ENCODE peak calls at places on chromosomes 3 and 15, in nine cellular contexts. One of them, this sample, is unnamed.

GRCh38 chr3:44424758-44425157 is 52.7 kb downstream of the ZNF445 start:
- DNase-seq in fibroblast of the conjunctiva: no peak
- DNase-seq in EH: no peak
- DNase-seq in activated effector memory CD4-positive, alpha-beta T cell treated with Interleukin-2 at 50 U/mL for 16 hours: no peak
- DNase-seq in HTR-8/SVneo: no peak
- DNase-seq in left ventricle myocardium inferior: no peak
- DNase-seq in activated CD4-positive, alpha-beta T cell treated with anti-CD3 and anti-CD28 coated beads, Interleukin-2, amount 50 U/mL, for 4 hours: no peak
- DNase-seq in NB4: no peak
- DNase-seq in EL: no peak
- DNase-seq in this sample: no peak

GRCh38 chr3:10551821-10552630 is 46.6 kb upstream of the ATP2B2 start:
- DNase-seq in EH: peak
- DNase-seq in left ventricle myocardium inferior: no peak
- DNase-seq in HTR-8/SVneo: peak
- DNase-seq in NB4: peak
- DNase-seq in activated effector memory CD4-positive, alpha-beta T cell treated with Interleukin-2 at 50 U/mL for 16 hours: peak
- DNase-seq in activated CD4-positive, alpha-beta T cell treated with anti-CD3 and anti-CD28 coated beads, Interleukin-2, amount 50 U/mL, for 4 hours: peak
- DNase-seq in fibroblast of the conjunctiva: no peak
- DNase-seq in EL: peak
- DNase-seq in this sample: peak

GRCh38 chr3:32758375-32758753 is 59.4 kb upstream of the TRIM71 start:
- DNase-seq in EL: no peak
- DNase-seq in activated CD4-positive, alpha-beta T cell treated with anti-CD3 and anti-CD28 coated beads, Interleukin-2, amount 50 U/mL, for 4 hours: no peak
- DNase-seq in EH: peak
- DNase-seq in activated effector memory CD4-positive, alpha-beta T cell treated with Interleukin-2 at 50 U/mL for 16 hours: no peak
- DNase-seq in NB4: peak
- DNase-seq in HTR-8/SVneo: no peak
- DNase-seq in fibroblast of the conjunctiva: no peak
- DNase-seq in left ventricle myocardium inferior: no peak
- DNase-seq in this sample: no peak

GRCh38 chr15:60720084-60720483 is 241.1 kb upstream of the ICE2 start:
- DNase-seq in EH: no peak
- DNase-seq in activated CD4-positive, alpha-beta T cell treated with anti-CD3 and anti-CD28 coated beads, Interleukin-2, amount 50 U/mL, for 4 hours: no peak
- DNase-seq in left ventricle myocardium inferior: no peak
- DNase-seq in activated effector memory CD4-positive, alpha-beta T cell treated with Interleukin-2 at 50 U/mL for 16 hours: peak
- DNase-seq in NB4: no peak
- DNase-seq in EL: no peak
- DNase-seq in fibroblast of the conjunctiva: no peak
- DNase-seq in HTR-8/SVneo: no peak
- DNase-seq in this sample: no peak

GRCh38 chr3:188358787-188359493 is 205.0 kb downstream of the LPP start:
- DNase-seq in left ventricle myocardium inferior: no peak
- DNase-seq in HTR-8/SVneo: no peak
- DNase-seq in EL: no peak
- DNase-seq in activated CD4-positive, alpha-beta T cell treated with anti-CD3 and anti-CD28 coated beads, Interleukin-2, amount 50 U/mL, for 4 hours: no peak
- DNase-seq in EH: no peak
- DNase-seq in activated effector memory CD4-positive, alpha-beta T cell treated with Interleukin-2 at 50 U/mL for 16 hours: no peak
- DNase-seq in fibroblast of the conjunctiva: no peak
- DNase-seq in NB4: peak
- DNase-seq in this sample: no peak

GRCh38 chr3:102083469-102083868 is 234.2 kb downstream of the NFKBIZ start:
- DNase-seq in HTR-8/SVneo: no peak
- DNase-seq in activated effector memory CD4-positive, alpha-beta T cell treated with Interleukin-2 at 50 U/mL for 16 hours: no peak
- DNase-seq in fibroblast of the conjunctiva: no peak
- DNase-seq in EL: no peak
- DNase-seq in EH: no peak
- DNase-seq in activated CD4-positive, alpha-beta T cell treated with anti-CD3 and anti-CD28 coated beads, Interleukin-2, amount 50 U/mL, for 4 hours: no peak
- DNase-seq in left ventricle myocardium inferior: no peak
- DNase-seq in NB4: no peak
- DNase-seq in this sample: no peak

GRCh38 chr3:72255191-72255590 is 470.2 kb upstream of the PROK2 start:
- DNase-seq in left ventricle myocardium inferior: no peak
- DNase-seq in activated effector memory CD4-positive, alpha-beta T cell treated with Interleukin-2 at 50 U/mL for 16 hours: no peak
- DNase-seq in fibroblast of the conjunctiva: peak
- DNase-seq in EH: peak
- DNase-seq in NB4: no peak
- DNase-seq in HTR-8/SVneo: no peak
- DNase-seq in EL: no peak
- DNase-seq in activated CD4-positive, alpha-beta T cell treated with anti-CD3 and anti-CD28 coated beads, Interleukin-2, amount 50 U/mL, for 4 hours: no peak
- DNase-seq in this sample: no peak

GRCh38 chr3:126179825-126180476 is 435 bp downstream of the ALDH1L1 start:
- DNase-seq in activated CD4-positive, alpha-beta T cell treated with anti-CD3 and anti-CD28 coated beads, Interleukin-2, amount 50 U/mL, for 4 hours: no peak
- DNase-seq in EL: peak
- DNase-seq in fibroblast of the conjunctiva: no peak
- DNase-seq in NB4: no peak
- DNase-seq in left ventricle myocardium inferior: peak
- DNase-seq in HTR-8/SVneo: peak
- DNase-seq in EH: peak
- DNase-seq in activated effector memory CD4-positive, alpha-beta T cell treated with Interleukin-2 at 50 U/mL for 16 hours: no peak
- DNase-seq in this sample: no peak

GRCh38 chr15:23687143-23687470 is at the start of gene NDN:
- DNase-seq in EH: peak
- DNase-seq in activated CD4-positive, alpha-beta T cell treated with anti-CD3 and anti-CD28 coated beads, Interleukin-2, amount 50 U/mL, for 4 hours: no peak
- DNase-seq in EL: peak
- DNase-seq in NB4: no peak
- DNase-seq in HTR-8/SVneo: no peak
- DNase-seq in left ventricle myocardium inferior: peak
- DNase-seq in fibroblast of the conjunctiva: peak
- DNase-seq in activated effector memory CD4-positive, alpha-beta T cell treated with Interleukin-2 at 50 U/mL for 16 hours: no peak
- DNase-seq in this sample: no peak

GRCh38 chr3:123568034-123568433 is 16.8 kb downstream of the HACD2 start:
- DNase-seq in HTR-8/SVneo: no peak
- DNase-seq in EL: no peak
- DNase-seq in fibroblast of the conjunctiva: no peak
- DNase-seq in left ventricle myocardium inferior: no peak
- DNase-seq in activated effector memory CD4-positive, alpha-beta T cell treated with Interleukin-2 at 50 U/mL for 16 hours: no peak
- DNase-seq in EH: no peak
- DNase-seq in activated CD4-positive, alpha-beta T cell treated with anti-CD3 and anti-CD28 coated beads, Interleukin-2, amount 50 U/mL, for 4 hours: no peak
- DNase-seq in NB4: no peak
- DNase-seq in this sample: no peak

GRCh38 chr15:70095387-70096214 is 2.1 kb downstream of the TLE3 start:
- DNase-seq in EL: peak
- DNase-seq in HTR-8/SVneo: no peak
- DNase-seq in NB4: peak
- DNase-seq in EH: peak
- DNase-seq in activated effector memory CD4-positive, alpha-beta T cell treated with Interleukin-2 at 50 U/mL for 16 hours: no peak
- DNase-seq in left ventricle myocardium inferior: no peak
- DNase-seq in activated CD4-positive, alpha-beta T cell treated with anti-CD3 and anti-CD28 coated beads, Interleukin-2, amount 50 U/mL, for 4 hours: peak
- DNase-seq in fibroblast of the conjunctiva: no peak
- DNase-seq in this sample: peak

GRCh38 chr3:29373016-29373690 is 92.3 kb downstream of the RBMS3 start:
- DNase-seq in EH: peak
- DNase-seq in NB4: no peak
- DNase-seq in left ventricle myocardium inferior: no peak
- DNase-seq in activated effector memory CD4-positive, alpha-beta T cell treated with Interleukin-2 at 50 U/mL for 16 hours: no peak
- DNase-seq in fibroblast of the conjunctiva: no peak
- DNase-seq in activated CD4-positive, alpha-beta T cell treated with anti-CD3 and anti-CD28 coated beads, Interleukin-2, amount 50 U/mL, for 4 hours: no peak
- DNase-seq in HTR-8/SVneo: no peak
- DNase-seq in EL: peak
- DNase-seq in this sample: no peak

GRCh38 chr3:117661636-117662095 is 952.1 kb downstream of the TUSC7 start:
- DNase-seq in fibroblast of the conjunctiva: peak
- DNase-seq in EL: peak
- DNase-seq in activated effector memory CD4-positive, alpha-beta T cell treated with Interleukin-2 at 50 U/mL for 16 hours: no peak
- DNase-seq in EH: peak
- DNase-seq in left ventricle myocardium inferior: no peak
- DNase-seq in NB4: no peak
- DNase-seq in HTR-8/SVneo: no peak
- DNase-seq in activated CD4-positive, alpha-beta T cell treated with anti-CD3 and anti-CD28 coated beads, Interleukin-2, amount 50 U/mL, for 4 hours: no peak
- DNase-seq in this sample: no peak

GRCh38 chr15:55980511-55980910 is 12.9 kb downstream of the NEDD4 start:
- DNase-seq in activated CD4-positive, alpha-beta T cell treated with anti-CD3 and anti-CD28 coated beads, Interleukin-2, amount 50 U/mL, for 4 hours: no peak
- DNase-seq in NB4: no peak
- DNase-seq in EL: no peak
- DNase-seq in HTR-8/SVneo: no peak
- DNase-seq in EH: no peak
- DNase-seq in left ventricle myocardium inferior: no peak
- DNase-seq in fibroblast of the conjunctiva: no peak
- DNase-seq in activated effector memory CD4-positive, alpha-beta T cell treated with Interleukin-2 at 50 U/mL for 16 hours: no peak
- DNase-seq in this sample: no peak

GRCh38 chr3:153906366-153906765 is 214.8 kb upstream of the ARHGEF26 start:
- DNase-seq in HTR-8/SVneo: no peak
- DNase-seq in fibroblast of the conjunctiva: no peak
- DNase-seq in EL: no peak
- DNase-seq in activated CD4-positive, alpha-beta T cell treated with anti-CD3 and anti-CD28 coated beads, Interleukin-2, amount 50 U/mL, for 4 hours: no peak
- DNase-seq in left ventricle myocardium inferior: no peak
- DNase-seq in NB4: no peak
- DNase-seq in activated effector memory CD4-positive, alpha-beta T cell treated with Interleukin-2 at 50 U/mL for 16 hours: no peak
- DNase-seq in EH: no peak
- DNase-seq in this sample: no peak

GRCh38 chr15:78841307-78841706 is 30.0 kb upstream of the ADAMTS7 start:
- DNase-seq in EH: peak
- DNase-seq in activated effector memory CD4-positive, alpha-beta T cell treated with Interleukin-2 at 50 U/mL for 16 hours: no peak
- DNase-seq in left ventricle myocardium inferior: no peak
- DNase-seq in EL: peak
- DNase-seq in HTR-8/SVneo: no peak
- DNase-seq in NB4: no peak
- DNase-seq in fibroblast of the conjunctiva: no peak
- DNase-seq in activated CD4-positive, alpha-beta T cell treated with anti-CD3 and anti-CD28 coated beads, Interleukin-2, amount 50 U/mL, for 4 hours: no peak
- DNase-seq in this sample: no peak

GRCh38 chr3:115227046-115227445 is 80.0 kb upstream of the ZBTB20 start:
- DNase-seq in activated CD4-positive, alpha-beta T cell treated with anti-CD3 and anti-CD28 coated beads, Interleukin-2, amount 50 U/mL, for 4 hours: no peak
- DNase-seq in EH: no peak
- DNase-seq in EL: peak
- DNase-seq in fibroblast of the conjunctiva: no peak
- DNase-seq in activated effector memory CD4-positive, alpha-beta T cell treated with Interleukin-2 at 50 U/mL for 16 hours: no peak
- DNase-seq in NB4: no peak
- DNase-seq in left ventricle myocardium inferior: no peak
- DNase-seq in HTR-8/SVneo: no peak
- DNase-seq in this sample: no peak

GRCh38 chr15:40368701-40369473 is 10.9 kb downstream of the DISP2 start:
- DNase-seq in left ventricle myocardium inferior: no peak
- DNase-seq in activated effector memory CD4-positive, alpha-beta T cell treated with Interleukin-2 at 50 U/mL for 16 hours: no peak
- DNase-seq in HTR-8/SVneo: no peak
- DNase-seq in activated CD4-positive, alpha-beta T cell treated with anti-CD3 and anti-CD28 coated beads, Interleukin-2, amount 50 U/mL, for 4 hours: no peak
- DNase-seq in EL: no peak
- DNase-seq in NB4: no peak
- DNase-seq in fibroblast of the conjunctiva: no peak
- DNase-seq in EH: no peak
- DNase-seq in this sample: no peak

GRCh38 chr3:194158942-194159439 is 23.0 kb downstream of the HES1 start:
- DNase-seq in activated CD4-positive, alpha-beta T cell treated with anti-CD3 and anti-CD28 coated beads, Interleukin-2, amount 50 U/mL, for 4 hours: no peak
- DNase-seq in left ventricle myocardium inferior: no peak
- DNase-seq in EH: no peak
- DNase-seq in fibroblast of the conjunctiva: no peak
- DNase-seq in EL: no peak
- DNase-seq in HTR-8/SVneo: no peak
- DNase-seq in NB4: no peak
- DNase-seq in activated effector memory CD4-positive, alpha-beta T cell treated with Interleukin-2 at 50 U/mL for 16 hours: no peak
- DNase-seq in this sample: no peak

GRCh38 chr3:153574445-153574844 is 412.4 kb downstream of the RAP2B start:
- DNase-seq in left ventricle myocardium inferior: no peak
- DNase-seq in activated effector memory CD4-positive, alpha-beta T cell treated with Interleukin-2 at 50 U/mL for 16 hours: no peak
- DNase-seq in activated CD4-positive, alpha-beta T cell treated with anti-CD3 and anti-CD28 coated beads, Interleukin-2, amount 50 U/mL, for 4 hours: no peak
- DNase-seq in fibroblast of the conjunctiva: peak
- DNase-seq in EL: no peak
- DNase-seq in EH: no peak
- DNase-seq in HTR-8/SVneo: no peak
- DNase-seq in NB4: no peak
- DNase-seq in this sample: no peak

GRCh38 chr3:126961191-126961790 is 21.6 kb upstream of the PLXNA1 start:
- DNase-seq in activated CD4-positive, alpha-beta T cell treated with anti-CD3 and anti-CD28 coated beads, Interleukin-2, amount 50 U/mL, for 4 hours: no peak
- DNase-seq in NB4: no peak
- DNase-seq in EH: peak
- DNase-seq in HTR-8/SVneo: no peak
- DNase-seq in EL: peak
- DNase-seq in activated effector memory CD4-positive, alpha-beta T cell treated with Interleukin-2 at 50 U/mL for 16 hours: no peak
- DNase-seq in fibroblast of the conjunctiva: peak
- DNase-seq in left ventricle myocardium inferior: peak
- DNase-seq in this sample: no peak

GRCh38 chr15:43776718-43777292 is at the start of gene ELL3:
- DNase-seq in EL: peak
- DNase-seq in fibroblast of the conjunctiva: no peak
- DNase-seq in EH: peak
- DNase-seq in activated CD4-positive, alpha-beta T cell treated with anti-CD3 and anti-CD28 coated beads, Interleukin-2, amount 50 U/mL, for 4 hours: peak
- DNase-seq in activated effector memory CD4-positive, alpha-beta T cell treated with Interleukin-2 at 50 U/mL for 16 hours: peak
- DNase-seq in left ventricle myocardium inferior: peak
- DNase-seq in HTR-8/SVneo: peak
- DNase-seq in NB4: peak
- DNase-seq in this sample: peak

GRCh38 chr3:16514799-16515353 is 1.4 kb upstream of the RFTN1 start:
- DNase-seq in HTR-8/SVneo: no peak
- DNase-seq in NB4: no peak
- DNase-seq in fibroblast of the conjunctiva: no peak
- DNase-seq in EH: no peak
- DNase-seq in activated effector memory CD4-positive, alpha-beta T cell treated with Interleukin-2 at 50 U/mL for 16 hours: no peak
- DNase-seq in EL: no peak
- DNase-seq in left ventricle myocardium inferior: no peak
- DNase-seq in activated CD4-positive, alpha-beta T cell treated with anti-CD3 and anti-CD28 coated beads, Interleukin-2, amount 50 U/mL, for 4 hours: no peak
- DNase-seq in this sample: no peak

GRCh38 chr3:42728056-42728455 is 25.5 kb upstream of the HHATL start:
- DNase-seq in EL: no peak
- DNase-seq in left ventricle myocardium inferior: peak
- DNase-seq in EH: no peak
- DNase-seq in NB4: no peak
- DNase-seq in activated effector memory CD4-positive, alpha-beta T cell treated with Interleukin-2 at 50 U/mL for 16 hours: no peak
- DNase-seq in fibroblast of the conjunctiva: no peak
- DNase-seq in HTR-8/SVneo: no peak
- DNase-seq in activated CD4-positive, alpha-beta T cell treated with anti-CD3 and anti-CD28 coated beads, Interleukin-2, amount 50 U/mL, for 4 hours: no peak
- DNase-seq in this sample: no peak

GRCh38 chr3:14166877-14167605 is 11.4 kb downstream of the XPC start:
- DNase-seq in EH: peak
- DNase-seq in fibroblast of the conjunctiva: peak
- DNase-seq in left ventricle myocardium inferior: no peak
- DNase-seq in activated CD4-positive, alpha-beta T cell treated with anti-CD3 and anti-CD28 coated beads, Interleukin-2, amount 50 U/mL, for 4 hours: no peak
- DNase-seq in activated effector memory CD4-positive, alpha-beta T cell treated with Interleukin-2 at 50 U/mL for 16 hours: no peak
- DNase-seq in HTR-8/SVneo: no peak
- DNase-seq in NB4: no peak
- DNase-seq in EL: peak
- DNase-seq in this sample: no peak

GRCh38 chr3:195580733-195581443 is 2.9 kb downstream of the APOD start:
- DNase-seq in EL: no peak
- DNase-seq in EH: peak
- DNase-seq in HTR-8/SVneo: no peak
- DNase-seq in fibroblast of the conjunctiva: peak
- DNase-seq in activated effector memory CD4-positive, alpha-beta T cell treated with Interleukin-2 at 50 U/mL for 16 hours: no peak
- DNase-seq in activated CD4-positive, alpha-beta T cell treated with anti-CD3 and anti-CD28 coated beads, Interleukin-2, amount 50 U/mL, for 4 hours: no peak
- DNase-seq in NB4: no peak
- DNase-seq in left ventricle myocardium inferior: no peak
- DNase-seq in this sample: no peak

GRCh38 chr3:30577788-30578187 is 28.6 kb upstream of the TGFBR2 start:
- DNase-seq in fibroblast of the conjunctiva: no peak
- DNase-seq in activated CD4-positive, alpha-beta T cell treated with anti-CD3 and anti-CD28 coated beads, Interleukin-2, amount 50 U/mL, for 4 hours: no peak
- DNase-seq in left ventricle myocardium inferior: no peak
- DNase-seq in EL: no peak
- DNase-seq in EH: peak
- DNase-seq in HTR-8/SVneo: no peak
- DNase-seq in activated effector memory CD4-positive, alpha-beta T cell treated with Interleukin-2 at 50 U/mL for 16 hours: no peak
- DNase-seq in NB4: peak
- DNase-seq in this sample: no peak

GRCh38 chr3:104040896-104041295 is 1325.8 kb upstream of the ALCAM start:
- DNase-seq in activated effector memory CD4-positive, alpha-beta T cell treated with Interleukin-2 at 50 U/mL for 16 hours: no peak
- DNase-seq in EL: no peak
- DNase-seq in activated CD4-positive, alpha-beta T cell treated with anti-CD3 and anti-CD28 coated beads, Interleukin-2, amount 50 U/mL, for 4 hours: no peak
- DNase-seq in EH: no peak
- DNase-seq in HTR-8/SVneo: no peak
- DNase-seq in left ventricle myocardium inferior: no peak
- DNase-seq in fibroblast of the conjunctiva: no peak
- DNase-seq in NB4: no peak
- DNase-seq in this sample: no peak

GRCh38 chr3:100875239-100875638 is 118.0 kb downstream of the ABI3BP start:
- DNase-seq in EH: peak
- DNase-seq in activated CD4-positive, alpha-beta T cell treated with anti-CD3 and anti-CD28 coated beads, Interleukin-2, amount 50 U/mL, for 4 hours: no peak
- DNase-seq in fibroblast of the conjunctiva: peak
- DNase-seq in left ventricle myocardium inferior: peak
- DNase-seq in activated effector memory CD4-positive, alpha-beta T cell treated with Interleukin-2 at 50 U/mL for 16 hours: no peak
- DNase-seq in EL: peak
- DNase-seq in HTR-8/SVneo: peak
- DNase-seq in NB4: no peak
- DNase-seq in this sample: no peak

GRCh38 chr15:98888839-98889479 is 118.6 kb downstream of the PGPEP1L start:
- DNase-seq in fibroblast of the conjunctiva: no peak
- DNase-seq in NB4: no peak
- DNase-seq in activated CD4-positive, alpha-beta T cell treated with anti-CD3 and anti-CD28 coated beads, Interleukin-2, amount 50 U/mL, for 4 hours: no peak
- DNase-seq in activated effector memory CD4-positive, alpha-beta T cell treated with Interleukin-2 at 50 U/mL for 16 hours: no peak
- DNase-seq in EH: peak
- DNase-seq in EL: peak
- DNase-seq in left ventricle myocardium inferior: no peak
- DNase-seq in HTR-8/SVneo: no peak
- DNase-seq in this sample: no peak

GRCh38 chr3:154314152-154314551 is 10.1 kb downstream of the DHX36 start:
- DNase-seq in HTR-8/SVneo: no peak
- DNase-seq in NB4: no peak
- DNase-seq in fibroblast of the conjunctiva: no peak
- DNase-seq in EL: no peak
- DNase-seq in activated effector memory CD4-positive, alpha-beta T cell treated with Interleukin-2 at 50 U/mL for 16 hours: no peak
- DNase-seq in activated CD4-positive, alpha-beta T cell treated with anti-CD3 and anti-CD28 coated beads, Interleukin-2, amount 50 U/mL, for 4 hours: no peak
- DNase-seq in left ventricle myocardium inferior: no peak
- DNase-seq in EH: no peak
- DNase-seq in this sample: no peak